ENCODE peak calls at places on chromosomes 16 and 17, in ten cellular contexts. X is myocyte; Q is cerebellar cortex; C is activated naive CD4-positive, alpha-beta T cell treated with anti-CD3 and anti-CD28 coated beads, Interleukin-2, amount 10 ng/mL, durations not matched to agents 7 days and 5 days; S is fibroblast of the aortic adventitia; N is A549; L is NCI-H187; E is AG09319; F is lower lobe of right lung; O is NCI-H2171 treated with DMSO at 0.1 percent for 48 hours. R is an unnamed sample.

GRCh38 chr16:85027349-85027967 is at the start of gene KIAA0513:
- DNase-seq in X (peak; percentile 95), Q (peak; percentile 93), C (peak; percentile 96), S (peak; percentile 88), N (peak; percentile 92), L (peak; percentile 70), E (peak; percentile 87), F (peak; percentile 96), O (peak; percentile 84), R (peak; percentile 94)

GRCh38 chr16:86151372-86151950 is 252.5 kb downstream of the IRF8 start:
- DNase-seq in X (no peak), Q (no peak), C (no peak), S (no peak), N (no peak), L (no peak), E (no peak), F (no peak), O (no peak), R (no peak)

GRCh38 chr16:17367932-17368331 is 102.8 kb downstream of the XYLT1 start:
- DNase-seq in X (no peak), Q (no peak), C (no peak), S (no peak), N (no peak), L (no peak), E (no peak), F (no peak), O (no peak), R (peak; percentile 9)

GRCh38 chr17:79930077-79930785 is 91.0 kb upstream of the CBX4 start:
- DNase-seq in X (peak; percentile 21), Q (no peak), C (no peak), S (peak; percentile 17), N (no peak), L (no peak), E (no peak), F (no peak), O (peak; percentile 47), R (no peak)

GRCh38 chr17:75020331-75021110 is 8.1 kb downstream of the MRPL58 start:
- DNase-seq in X (no peak), Q (no peak), C (no peak), S (no peak), N (no peak), L (no peak), E (no peak), F (no peak), O (no peak), R (no peak)

GRCh38 chr17:76074390-76075363 is at the start of gene GALR2:
- DNase-seq in X (no peak), Q (no peak), C (peak; percentile 41), S (no peak), N (no peak), L (no peak), E (no peak), F (no peak), O (no peak), R (no peak)

GRCh38 chr16:86297391-86297790 is 212.9 kb upstream of the FOXF1 start:
- DNase-seq in X (no peak), Q (no peak), C (no peak), S (peak; percentile 22), N (no peak), L (no peak), E (no peak), F (no peak), O (no peak), R (no peak)

GRCh38 chr17:3921853-3922319 is 5.6 kb upstream of the P2RX1 start:
- DNase-seq in X (no peak), Q (no peak), C (no peak), S (no peak), N (no peak), L (no peak), E (no peak), F (no peak), O (no peak), R (no peak)

GRCh38 chr16:23398987-23399805 is 53.8 kb downstream of the COG7 start:
- DNase-seq in X (no peak), Q (peak; percentile 70), C (no peak), S (peak; percentile 4), N (no peak), L (no peak), E (no peak), F (peak; percentile 58), O (no peak), R (peak; percentile 77)

GRCh38 chr16:8721693-8722348 is 47.4 kb downstream of the ABAT start:
- DNase-seq in X (no peak), Q (no peak), C (no peak), S (no peak), N (no peak), L (no peak), E (no peak), F (no peak), O (no peak), R (no peak)

GRCh38 chr16:68396481-68396880 is 51.8 kb downstream of the SMPD3 start:
- DNase-seq in X (peak; percentile 54), Q (no peak), C (peak; percentile 69), S (peak; percentile 45), N (peak; percentile 32), L (no peak), E (peak; percentile 4), F (peak; percentile 43), O (peak; percentile 22), R (no peak)

GRCh38 chr16:75305364-75306101 is 54.1 kb upstream of the BCAR1 start:
- DNase-seq in X (peak; percentile 97), Q (peak; percentile 79), C (peak; percentile 41), S (peak; percentile 100), N (peak; percentile 99), L (no peak), E (peak; percentile 97), F (no peak), O (peak; percentile 72), R (peak; percentile 58)

GRCh38 chr17:66904760-66905637 is 59.5 kb upstream of the CACNG4 start:
- DNase-seq in X (no peak), Q (no peak), C (no peak), S (peak; percentile 84), N (peak; percentile 86), L (no peak), E (no peak), F (no peak), O (peak; percentile 88), R (peak; percentile 6)

GRCh38 chr16:3612510-3613466 is 1.4 kb upstream of the SLX4 start:
- DNase-seq in X (no peak), Q (no peak), C (no peak), S (no peak), N (no peak), L (no peak), E (no peak), F (no peak), O (no peak), R (no peak)

GRCh38 chr17:13775450-13775849 is 173.7 kb upstream of the HS3ST3A1 start:
- DNase-seq in X (no peak), Q (no peak), C (no peak), S (no peak), N (no peak), L (no peak), E (no peak), F (no peak), O (no peak), R (no peak)

GRCh38 chr16:87966685-87967185 is 15.5 kb downstream of the BANP start:
- DNase-seq in X (no peak), Q (no peak), C (no peak), S (no peak), N (no peak), L (no peak), E (no peak), F (peak; percentile 68), O (no peak), R (no peak)

GRCh38 chr16:66996324-66996982 is 8.1 kb downstream of the CES4A start:
- DNase-seq in X (peak; percentile 74), Q (no peak), C (no peak), S (peak; percentile 81), N (peak; percentile 42), L (no peak), E (peak; percentile 69), F (no peak), O (no peak), R (peak; percentile 37)

GRCh38 chr17:20010886-20011402 is 1.8 kb downstream of the SPECC1 start:
- DNase-seq in X (no peak), Q (peak; percentile 22), C (no peak), S (no peak), N (no peak), L (no peak), E (no peak), F (no peak), O (no peak), R (peak; percentile 30)

GRCh38 chr17:11094377-11094776 is 146.6 kb upstream of the SHISA6 start:
- DNase-seq in X (no peak), Q (no peak), C (no peak), S (no peak), N (no peak), L (no peak), E (no peak), F (no peak), O (no peak), R (no peak)

GRCh38 chr16:87598431-87598830 is 3.9 kb upstream of the JPH3 start:
- DNase-seq in X (no peak), Q (no peak), C (no peak), S (no peak), N (no peak), L (no peak), E (no peak), F (no peak), O (no peak), R (no peak)

GRCh38 chr17:62680541-62681052 is 53.1 kb downstream of the MRC2 start:
- DNase-seq in X (no peak), Q (peak; percentile 29), C (no peak), S (no peak), N (no peak), L (no peak), E (no peak), F (peak; percentile 38), O (no peak), R (peak; percentile 46)

GRCh38 chr16:69408451-69408850 is 16.0 kb upstream of the CYB5B start:
- DNase-seq in X (peak; percentile 92), Q (no peak), C (no peak), S (no peak), N (peak; percentile 88), L (no peak), E (no peak), F (no peak), O (no peak), R (no peak)

GRCh38 chr17:77118251-77118928 is 22.4 kb upstream of the SEC14L1 start:
- DNase-seq in X (no peak), Q (no peak), C (no peak), S (no peak), N (no peak), L (no peak), E (no peak), F (no peak), O (no peak), R (no peak)

GRCh38 chr16:30570621-30571443 is 682 bp downstream of the ZNF688 start:
- DNase-seq in X (peak; percentile 42), Q (peak; percentile 46), C (no peak), S (peak; percentile 25), N (no peak), L (no peak), E (no peak), F (peak; percentile 53), O (peak; percentile 58), R (peak; percentile 58)

GRCh38 chr17:82338858-82339633 is 5.5 kb upstream of the SECTM1 start:
- DNase-seq in X (peak; percentile 94), Q (peak; percentile 72), C (no peak), S (peak; percentile 71), N (peak; percentile 86), L (no peak), E (no peak), F (no peak), O (no peak), R (peak; percentile 54)

GRCh38 chr17:56269998-56270397 is 116.7 kb downstream of the ANKFN1 start:
- DNase-seq in X (no peak), Q (no peak), C (no peak), S (no peak), N (no peak), L (no peak), E (no peak), F (no peak), O (no peak), R (no peak)

GRCh38 chr17:28282596-28282995 is 36.4 kb upstream of the TMEM97 start:
- DNase-seq in X (peak; percentile 74), Q (peak; percentile 49), C (no peak), S (peak; percentile 88), N (peak; percentile 64), L (peak; percentile 10), E (peak; percentile 60), F (no peak), O (peak; percentile 93), R (peak; percentile 23)

GRCh38 chr16:75550211-75550662 is 5.8 kb downstream of the TMEM231 start:
- DNase-seq in X (peak; percentile 43), Q (peak; percentile 94), C (peak; percentile 57), S (peak; percentile 29), N (peak; percentile 61), L (no peak), E (no peak), F (no peak), O (no peak), R (peak; percentile 94)